ENCODE peak calls at places on chromosomes 3 and 15, in ten cellular contexts. G is BJ, Q is A549, A is AG04450, K is choroid plexus epithelial cell, M is heart left ventricle, S is aorta, L is SJSA1, R is bronchial epithelial cell, D is mammary epithelial cell. F is an unnamed sample.

GRCh38 chr3:79011821-79012529 is 755.8 kb downstream of the ROBO1 start:
- DNase-seq in G (no peak), Q (no peak), A (no peak), K (no peak), M (no peak), S (no peak), L (no peak), R (no peak), D (no peak), F (no peak)

GRCh38 chr3:181892848-181893247 is 181.1 kb downstream of the SOX2 start:
- DNase-seq in G (no peak), Q (no peak), A (no peak), K (no peak), M (no peak), S (no peak), L (no peak), R (no peak), D (no peak), F (no peak)

GRCh38 chr3:42256135-42256819 is 9.7 kb downstream of the CCK start:
- DNase-seq in G (no peak), Q (peak; percentile 23), A (no peak), K (peak; percentile 58), M (no peak), S (no peak), L (no peak), R (peak; percentile 94), D (peak; percentile 79), F (no peak)

GRCh38 chr3:109553573-109554371 is 216.4 kb upstream of the DPPA4 start:
- DNase-seq in G (no peak), Q (no peak), A (no peak), K (peak; percentile 1), M (no peak), S (no peak), L (no peak), R (peak; percentile 15), D (peak; percentile 72), F (no peak)

GRCh38 chr3:11705049-11705448 is 61.3 kb upstream of the VGLL4 start:
- DNase-seq in G (no peak), Q (no peak), A (no peak), K (no peak), M (no peak), S (no peak), L (no peak), R (no peak), D (no peak), F (no peak)

GRCh38 chr15:42650208-42651066 is 75.0 kb downstream of the STARD9 start:
- DNase-seq in G (peak; percentile 55), Q (peak; percentile 67), A (peak; percentile 73), K (peak; percentile 93), M (peak; percentile 58), S (peak; percentile 61), L (peak; percentile 64), R (peak; percentile 90), D (peak; percentile 85), F (peak; percentile 74)

GRCh38 chr3:83738202-83738601 is 1220.6 kb upstream of the CADM2 start:
- DNase-seq in G (no peak), Q (no peak), A (no peak), K (no peak), M (no peak), S (no peak), L (no peak), R (no peak), D (no peak), F (no peak)

GRCh38 chr15:75840659-75841058 is 2.6 kb upstream of the UBE2Q2 start:
- DNase-seq in G (peak; percentile 8), Q (peak; percentile 71), A (no peak), K (peak; percentile 73), M (peak; percentile 30), S (no peak), L (no peak), R (no peak), D (no peak), F (no peak)

GRCh38 chr15:84797212-84797611 is 19.9 kb upstream of the ALPK3 start:
- DNase-seq in G (no peak), Q (no peak), A (peak; percentile 42), K (peak; percentile 54), M (no peak), S (no peak), L (no peak), R (no peak), D (peak; percentile 17), F (no peak)

GRCh38 chr3:62601238-62601856 is 228.0 kb upstream of the FEZF2 start:
- DNase-seq in G (peak; percentile 62), Q (no peak), A (no peak), K (peak; percentile 79), M (no peak), S (no peak), L (no peak), R (peak; percentile 94), D (peak; percentile 81), F (no peak)

GRCh38 chr3:10192953-10193691 is 28.4 kb downstream of the IRAK2 start:
- DNase-seq in G (peak; percentile 53), Q (peak; percentile 82), A (peak; percentile 68), K (peak; percentile 92), M (no peak), S (peak; percentile 75), L (peak; percentile 87), R (peak; percentile 94), D (peak; percentile 64), F (peak; percentile 84)
- H3K4me3 ChIP-seq in G (no peak overlapping the region), Q (no peak overlapping the region), A (no peak overlapping the region), K (no peak overlapping the region), M (no peak overlapping the region), S (no peak overlapping the region), L (no peak overlapping the region), R (no peak overlapping the region), D (no peak overlapping the region), F (no peak overlapping the region)

GRCh38 chr3:88002448-88002847 is 56.4 kb downstream of the CGGBP1 start:
- DNase-seq in G (no peak), Q (no peak), A (no peak), K (peak; percentile 36), M (no peak), S (no peak), L (no peak), R (no peak), D (no peak), F (no peak)

GRCh38 chr3:87997298-87997697 is 61.5 kb downstream of the CGGBP1 start:
- DNase-seq in G (no peak), Q (no peak), A (no peak), K (peak; percentile 72), M (no peak), S (no peak), L (no peak), R (peak; percentile 48), D (no peak), F (no peak)

GRCh38 chr3:87997966-87998365 is 60.8 kb downstream of the CGGBP1 start:
- DNase-seq in G (no peak), Q (no peak), A (no peak), K (no peak), M (no peak), S (no peak), L (no peak), R (no peak), D (no peak), F (no peak)

GRCh38 chr3:88003115-88003755 is 55.6 kb downstream of the CGGBP1 start:
- DNase-seq in G (peak; percentile 8), Q (peak; percentile 63), A (peak; percentile 8), K (peak; percentile 77), M (no peak), S (no peak), L (no peak), R (peak; percentile 66), D (peak; percentile 29), F (no peak)

GRCh38 chr3:88000853-88001252 is 58.0 kb downstream of the CGGBP1 start:
- DNase-seq in G (no peak), Q (no peak), A (no peak), K (peak; percentile 52), M (no peak), S (no peak), L (no peak), R (no peak), D (no peak), F (no peak)
- H3K4me3 ChIP-seq in G (no peak overlapping the region), Q (no peak overlapping the region), A (peak overlapping the region; percentile 8), K (peak overlapping the region; percentile 51), M (peak overlapping the region; percentile 27), S (peak overlapping the region; percentile 51), L (no peak overlapping the region), R (no peak overlapping the region), D (peak overlapping the region; percentile 18), F (no peak overlapping the region)

DNA sequence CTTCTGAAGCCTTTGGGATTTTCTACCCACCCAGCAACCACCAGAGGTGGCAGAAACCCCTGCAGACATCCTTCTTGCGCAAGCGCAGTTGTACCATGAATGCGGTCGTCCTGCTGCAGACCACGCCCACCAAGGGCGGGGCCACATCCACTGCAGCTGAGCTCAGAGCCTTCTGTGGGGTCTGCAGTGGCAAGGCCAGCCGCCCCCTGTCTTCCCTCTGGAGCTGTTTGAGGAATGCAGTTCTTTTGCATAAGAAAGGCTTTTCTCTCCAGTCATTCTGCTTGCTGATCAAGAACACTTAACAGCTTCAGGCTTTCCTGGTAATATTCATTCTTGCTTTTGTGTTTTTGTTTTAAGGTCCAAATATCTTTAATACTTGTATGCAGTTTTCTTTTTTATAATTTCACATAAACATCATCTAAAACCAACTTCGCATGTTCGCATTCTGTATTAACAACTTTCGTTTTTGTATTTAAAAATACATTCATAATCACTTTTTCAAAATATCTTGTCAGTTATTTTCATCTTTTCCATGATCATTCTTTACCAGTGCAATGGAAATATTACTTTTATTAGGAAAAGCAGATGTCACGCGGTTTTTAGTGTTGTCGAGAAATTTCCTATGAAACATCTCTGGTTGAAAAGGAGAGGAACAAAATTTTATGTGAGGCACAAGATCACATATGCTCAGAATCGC is 98.2 kb upstream of the SNRPN start:
- DNase-seq in G (no peak), Q (no peak), A (peak; percentile 67), K (no peak), M (peak; percentile 54), S (peak; percentile 72), L (no peak), R (no peak), D (no peak), F (no peak)
- H3K4me3 ChIP-seq in G (no peak overlapping the region), Q (no peak overlapping the region), A (peak overlapping the region; percentile 46), K (no peak overlapping the region), M (peak overlapping the region; percentile 40), S (peak overlapping the region; percentile 76), L (no peak overlapping the region), R (no peak overlapping the region), D (no peak overlapping the region), F (no peak overlapping the region)

GRCh38 chr3:108301695-108302404 is 5.5 kb downstream of the HHLA2 start:
- DNase-seq in G (no peak), Q (no peak), A (no peak), K (no peak), M (no peak), S (no peak), L (no peak), R (peak; percentile 34), D (peak; percentile 73), F (no peak)

GRCh38 chr3:108298056-108298455 is 1.7 kb downstream of the HHLA2 start:
- DNase-seq in G (no peak), Q (no peak), A (no peak), K (no peak), M (no peak), S (no peak), L (no peak), R (no peak), D (no peak), F (no peak)

GRCh38 chr3:108300103-108300849 is 3.9 kb downstream of the HHLA2 start:
- DNase-seq in G (no peak), Q (no peak), A (no peak), K (no peak), M (no peak), S (no peak), L (no peak), R (no peak), D (peak; percentile 70), F (no peak)

GRCh38 chr3:108305484-108306172 is 9.3 kb downstream of the HHLA2 start:
- DNase-seq in G (no peak), Q (no peak), A (no peak), K (no peak), M (no peak), S (no peak), L (no peak), R (peak; percentile 43), D (peak; percentile 47), F (peak; percentile 72)

GRCh38 chr3:108302570-108302969 is 6.2 kb downstream of the HHLA2 start:
- DNase-seq in G (no peak), Q (no peak), A (no peak), K (no peak), M (no peak), S (no peak), L (no peak), R (no peak), D (no peak), F (no peak)
- H3K4me3 ChIP-seq in G (no peak overlapping the region), Q (no peak overlapping the region), A (no peak overlapping the region), K (no peak overlapping the region), M (no peak overlapping the region), S (no peak overlapping the region), L (no peak overlapping the region), R (no peak overlapping the region), D (no peak overlapping the region), F (no peak overlapping the region)

F was measured in adrenal gland.